ENCODE peak calls at places on chromosomes 7 and 10, in five cellular contexts. E, R, X, A and M are unnamed samples.

GRCh38 chr10:71454347-71454746 is 57.6 kb downstream of the CDH23 start:
- DNase-seq in R (no peak), E (no peak), X (no peak), A (no peak), M (no peak)

GRCh38 chr10:50322075-50322474 is 70.8 kb upstream of the ASAH2 start:
- DNase-seq in R (no peak), X (peak; percentile 2), A (no peak), E (peak; percentile 24), M (no peak)

GRCh38 chr7:115618676-115619075 is 411.9 kb downstream of the TFEC start:
- DNase-seq in E (no peak), X (no peak), A (no peak), R (no peak), M (no peak)

GRCh38 chr7:74454059-74454947 is 597 bp downstream of the GTF2IRD1 start:
- DNase-seq in X (no peak), E (peak; percentile 46), R (peak; percentile 33), A (no peak), M (no peak)

GRCh38 chr10:125868372-125868975 is 12.6 kb downstream of the DHX32 start:
- DNase-seq in A (no peak), X (peak; percentile 78), E (peak; percentile 41), R (peak; percentile 7), M (no peak)

GRCh38 chr7:151237244-151238189 is 5.2 kb downstream of the CHPF2 start:
- DNase-seq in X (peak; percentile 0), R (no peak), A (no peak), E (no peak), M (no peak)

GRCh38 chr10:22550732-22551131 is 163.6 kb downstream of the PIP4K2A start:
- DNase-seq in E (peak; percentile 82), A (peak; percentile 23), R (peak; percentile 70), X (peak; percentile 13), M (peak; percentile 48)

GRCh38 chr7:33784000-33784399 is 121.3 kb upstream of the BMPER start:
- DNase-seq in E (no peak), A (no peak), R (no peak), X (no peak), M (no peak)

GRCh38 chr10:104293021-104293420 is 24.0 kb downstream of the GSTO2 start:
- DNase-seq in X (no peak), E (no peak), A (no peak), R (no peak), M (no peak)

GRCh38 chr10:8238989-8239388 is 184.5 kb downstream of the GATA3 start:
- DNase-seq in E (no peak), R (peak; percentile 24), A (no peak), X (no peak), M (no peak)

GRCh38 chr7:17546206-17546998 is 247.9 kb downstream of the AHR start:
- DNase-seq in R (no peak), E (no peak), A (no peak), X (no peak), M (no peak)

GRCh38 chr7:36658603-36659516 is 65.4 kb downstream of the AOAH start:
- DNase-seq in A (no peak), R (no peak), X (no peak), E (peak; percentile 75), M (no peak)

GRCh38 chr10:31315453-31315852 is 3.6 kb upstream of the ZEB1 start:
- DNase-seq in R (no peak), X (no peak), E (no peak), A (no peak), M (no peak)

GRCh38 chr10:32731527-32731926 is 226.5 kb downstream of the ITGB1 start:
- DNase-seq in E (no peak), R (no peak), A (no peak), X (no peak), M (no peak)

GRCh38 chr10:86632009-86632800 is 22.1 kb upstream of the OPN4 start:
- DNase-seq in X (no peak), A (no peak), R (no peak), E (no peak), M (no peak)

GRCh38 chr7:44533301-44534055 is 7.7 kb downstream of the NPC1L1 start:
- DNase-seq in E (no peak), A (no peak), X (no peak), R (no peak), M (no peak)

GRCh38 chr10:13102002-13102794 is 2.2 kb downstream of the OPTN start:
- DNase-seq in E (no peak), X (no peak), A (no peak), R (no peak), M (no peak)

GRCh38 chr7:30038182-30038980 is 10.2 kb downstream of the PLEKHA8 start:
- DNase-seq in E (no peak), R (no peak), X (no peak), A (no peak), M (no peak)

GRCh38 chr10:34205452-34205851 is 609.6 kb downstream of the PARD3 start:
- DNase-seq in E (no peak), X (no peak), A (no peak), R (no peak), M (no peak)